ENCODE peak calls at places on chromosomes 7 and 10, in eight cellular contexts. One of them, this sample, is unnamed.

GRCh38 chr10:24483701-24484100 is 240.0 kb downstream of the ARHGAP21 start:
- DNase-seq in upper lobe of left lung: no peak
- DNase-seq in H1: peak
- DNase-seq in tibial nerve: no peak
- DNase-seq in sigmoid colon: no peak
- DNase-seq in SK-N-SH: no peak
- DNase-seq in A549: peak
- DNase-seq in transverse colon: peak
- DNase-seq in this sample: no peak

GRCh38 chr10:13990392-13990805 is 340.3 kb downstream of the FRMD4A start:
- DNase-seq in SK-N-SH: no peak
- DNase-seq in sigmoid colon: peak
- DNase-seq in A549: no peak
- DNase-seq in tibial nerve: peak
- DNase-seq in transverse colon: no peak
- DNase-seq in upper lobe of left lung: no peak
- DNase-seq in H1: no peak
- DNase-seq in this sample: peak

GRCh38 chr7:111855842-111856227 is 293.5 kb upstream of the IMMP2L start:
- DNase-seq in transverse colon: no peak
- DNase-seq in A549: no peak
- DNase-seq in tibial nerve: no peak
- DNase-seq in H1: no peak
- DNase-seq in sigmoid colon: no peak
- DNase-seq in upper lobe of left lung: no peak
- DNase-seq in SK-N-SH: peak
- DNase-seq in this sample: no peak

GRCh38 chr10:126595160-126595559 is 75.3 kb downstream of the C10orf90 start:
- DNase-seq in A549: no peak
- DNase-seq in H1: no peak
- DNase-seq in tibial nerve: no peak
- DNase-seq in sigmoid colon: no peak
- DNase-seq in SK-N-SH: no peak
- DNase-seq in transverse colon: no peak
- DNase-seq in upper lobe of left lung: no peak
- DNase-seq in this sample: no peak

GRCh38 chr7:30563326-30563942 is 31.2 kb upstream of the GARS1 start:
- DNase-seq in tibial nerve: no peak
- DNase-seq in SK-N-SH: no peak
- DNase-seq in transverse colon: no peak
- DNase-seq in H1: no peak
- DNase-seq in A549: no peak
- DNase-seq in sigmoid colon: no peak
- DNase-seq in upper lobe of left lung: no peak
- DNase-seq in this sample: no peak

GRCh38 chr7:65390588-65390987 is 16.9 kb downstream of the ZNF92 start:
- DNase-seq in tibial nerve: no peak
- DNase-seq in transverse colon: no peak
- DNase-seq in sigmoid colon: no peak
- DNase-seq in H1: no peak
- DNase-seq in upper lobe of left lung: no peak
- DNase-seq in A549: no peak
- DNase-seq in SK-N-SH: no peak
- DNase-seq in this sample: no peak

GRCh38 chr7:122675011-122675410 is 23.9 kb downstream of the RNF133 start:
- DNase-seq in A549: no peak
- DNase-seq in sigmoid colon: no peak
- DNase-seq in H1: no peak
- DNase-seq in upper lobe of left lung: no peak
- DNase-seq in transverse colon: no peak
- DNase-seq in SK-N-SH: no peak
- DNase-seq in tibial nerve: no peak
- DNase-seq in this sample: no peak

GRCh38 chr10:29732918-29733317 is 98.1 kb upstream of the SVIL start:
- DNase-seq in H1: no peak
- DNase-seq in SK-N-SH: no peak
- DNase-seq in sigmoid colon: no peak
- DNase-seq in upper lobe of left lung: no peak
- DNase-seq in tibial nerve: no peak
- DNase-seq in A549: no peak
- DNase-seq in transverse colon: no peak
- DNase-seq in this sample: no peak

GRCh38 chr10:86871563-86872183 is 85.7 kb downstream of the MMRN2 start:
- DNase-seq in upper lobe of left lung: no peak
- DNase-seq in sigmoid colon: no peak
- DNase-seq in H1: no peak
- DNase-seq in SK-N-SH: no peak
- DNase-seq in A549: no peak
- DNase-seq in tibial nerve: no peak
- DNase-seq in transverse colon: no peak
- DNase-seq in this sample: no peak

GRCh38 chr10:112899396-112900065 is 50.5 kb upstream of the TCF7L2 start:
- DNase-seq in A549: no peak
- DNase-seq in transverse colon: no peak
- DNase-seq in sigmoid colon: no peak
- DNase-seq in tibial nerve: no peak
- DNase-seq in SK-N-SH: no peak
- DNase-seq in upper lobe of left lung: no peak
- DNase-seq in H1: no peak
- DNase-seq in this sample: no peak

GRCh38 chr10:112902730-112903129 is 47.3 kb upstream of the TCF7L2 start:
- DNase-seq in SK-N-SH: no peak
- DNase-seq in H1: no peak
- DNase-seq in transverse colon: no peak
- DNase-seq in A549: no peak
- DNase-seq in tibial nerve: no peak
- DNase-seq in sigmoid colon: no peak
- DNase-seq in upper lobe of left lung: no peak
- DNase-seq in this sample: no peak

GRCh38 chr10:112906945-112907344 is 43.1 kb upstream of the TCF7L2 start:
- DNase-seq in transverse colon: no peak
- DNase-seq in upper lobe of left lung: peak
- DNase-seq in SK-N-SH: no peak
- DNase-seq in sigmoid colon: no peak
- DNase-seq in tibial nerve: no peak
- DNase-seq in A549: no peak
- DNase-seq in H1: no peak
- DNase-seq in this sample: no peak

GRCh38 chr10:112907893-112908292 is 42.2 kb upstream of the TCF7L2 start:
- DNase-seq in H1: no peak
- DNase-seq in A549: no peak
- DNase-seq in SK-N-SH: no peak
- DNase-seq in transverse colon: no peak
- DNase-seq in sigmoid colon: no peak
- DNase-seq in upper lobe of left lung: no peak
- DNase-seq in tibial nerve: no peak
- DNase-seq in this sample: no peak

DNA sequence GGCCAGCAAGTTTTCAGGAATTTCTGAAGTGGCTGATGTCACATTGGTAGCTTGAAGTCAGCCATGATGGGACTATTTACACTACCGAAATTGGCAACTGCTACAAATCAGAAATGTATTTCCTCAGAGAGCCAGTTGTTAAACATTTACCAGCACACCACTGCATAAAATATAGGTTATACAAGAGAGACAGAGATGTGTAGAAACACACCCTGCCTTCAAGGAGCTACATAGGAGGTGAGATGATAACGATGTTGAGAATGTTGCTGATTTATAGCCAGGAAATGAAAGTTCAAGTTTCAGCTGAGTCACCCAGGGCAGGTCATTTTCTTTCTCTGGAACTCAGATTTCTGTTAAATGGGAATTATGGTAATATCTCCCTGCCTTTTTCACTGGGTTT is 46.0 kb upstream of the TCF7L2 start:
- DNase-seq in tibial nerve: no peak
- DNase-seq in A549: peak
- DNase-seq in transverse colon: no peak
- DNase-seq in upper lobe of left lung: no peak
- DNase-seq in sigmoid colon: no peak
- DNase-seq in SK-N-SH: no peak
- DNase-seq in H1: no peak
- DNase-seq in this sample: no peak
- TF ChIP-seq EP300 in tibial nerve: no peak
- TF ChIP-seq EP300 in A549: peak
- TF ChIP-seq EP300 in transverse colon: no peak
- TF ChIP-seq EP300 in upper lobe of left lung: no peak
- TF ChIP-seq EP300 in sigmoid colon: no peak
- TF ChIP-seq EP300 in SK-N-SH: no peak
- TF ChIP-seq EP300 in H1: no peak
- TF ChIP-seq EP300 in this sample: no peak

GRCh38 chr10:23078114-23078513 is 17.3 kb upstream of the MSRB2 start:
- DNase-seq in SK-N-SH: no peak
- DNase-seq in A549: no peak
- DNase-seq in upper lobe of left lung: no peak
- DNase-seq in sigmoid colon: no peak
- DNase-seq in transverse colon: no peak
- DNase-seq in tibial nerve: no peak
- DNase-seq in H1: no peak
- DNase-seq in this sample: no peak

GRCh38 chr10:23080211-23080724 is 15.1 kb upstream of the MSRB2 start:
- DNase-seq in upper lobe of left lung: no peak
- DNase-seq in A549: no peak
- DNase-seq in tibial nerve: no peak
- DNase-seq in transverse colon: no peak
- DNase-seq in H1: no peak
- DNase-seq in SK-N-SH: no peak
- DNase-seq in sigmoid colon: no peak
- DNase-seq in this sample: no peak

GRCh38 chr10:23081891-23082290 is 13.5 kb upstream of the MSRB2 start:
- DNase-seq in H1: no peak
- DNase-seq in SK-N-SH: no peak
- DNase-seq in tibial nerve: no peak
- DNase-seq in transverse colon: no peak
- DNase-seq in sigmoid colon: no peak
- DNase-seq in A549: peak
- DNase-seq in upper lobe of left lung: no peak
- DNase-seq in this sample: no peak

GRCh38 chr10:23079700-23080099 is 15.7 kb upstream of the MSRB2 start:
- DNase-seq in sigmoid colon: no peak
- DNase-seq in upper lobe of left lung: no peak
- DNase-seq in SK-N-SH: no peak
- DNase-seq in tibial nerve: no peak
- DNase-seq in A549: no peak
- DNase-seq in transverse colon: no peak
- DNase-seq in H1: no peak
- DNase-seq in this sample: no peak

GRCh38 chr10:23081156-23081833 is 14.1 kb upstream of the MSRB2 start:
- DNase-seq in A549: no peak
- DNase-seq in transverse colon: no peak
- DNase-seq in H1: no peak
- DNase-seq in tibial nerve: no peak
- DNase-seq in SK-N-SH: peak
- DNase-seq in sigmoid colon: peak
- DNase-seq in upper lobe of left lung: no peak
- DNase-seq in this sample: no peak
- TF ChIP-seq EP300 in A549: no peak
- TF ChIP-seq EP300 in transverse colon: no peak
- TF ChIP-seq EP300 in H1: no peak
- TF ChIP-seq EP300 in tibial nerve: no peak
- TF ChIP-seq EP300 in SK-N-SH: no peak
- TF ChIP-seq EP300 in sigmoid colon: no peak
- TF ChIP-seq EP300 in upper lobe of left lung: no peak
- TF ChIP-seq EP300 in this sample: no peak

GRCh38 chr7:27173412-27174076 is 576 bp downstream of the HOXA10 start:
- DNase-seq in SK-N-SH: peak
- DNase-seq in transverse colon: peak
- DNase-seq in upper lobe of left lung: peak
- DNase-seq in tibial nerve: no peak
- DNase-seq in sigmoid colon: peak
- DNase-seq in A549: no peak
- DNase-seq in H1: no peak
- DNase-seq in this sample: peak
- TF ChIP-seq EP300 in SK-N-SH: no peak
- TF ChIP-seq EP300 in transverse colon: no peak
- TF ChIP-seq EP300 in upper lobe of left lung: no peak
- TF ChIP-seq EP300 in tibial nerve: no peak
- TF ChIP-seq EP300 in sigmoid colon: no peak
- TF ChIP-seq EP300 in A549: no peak
- TF ChIP-seq EP300 in H1: no peak
- TF ChIP-seq EP300 in this sample: no peak

GRCh38 chr10:43294892-43295291 is 28.0 kb upstream of the RASGEF1A start:
- DNase-seq in upper lobe of left lung: no peak
- DNase-seq in H1: no peak
- DNase-seq in A549: no peak
- DNase-seq in tibial nerve: no peak
- DNase-seq in sigmoid colon: no peak
- DNase-seq in SK-N-SH: no peak
- DNase-seq in transverse colon: no peak
- DNase-seq in this sample: no peak

GRCh38 chr10:43295436-43295835 is 28.6 kb upstream of the RASGEF1A start:
- DNase-seq in A549: no peak
- DNase-seq in transverse colon: no peak
- DNase-seq in upper lobe of left lung: no peak
- DNase-seq in sigmoid colon: no peak
- DNase-seq in H1: no peak
- DNase-seq in tibial nerve: no peak
- DNase-seq in SK-N-SH: no peak
- DNase-seq in this sample: no peak

GRCh38 chr10:43294241-43294658 is 27.4 kb upstream of the RASGEF1A start:
- DNase-seq in H1: no peak
- DNase-seq in tibial nerve: no peak
- DNase-seq in A549: no peak
- DNase-seq in sigmoid colon: no peak
- DNase-seq in upper lobe of left lung: no peak
- DNase-seq in transverse colon: no peak
- DNase-seq in SK-N-SH: no peak
- DNase-seq in this sample: no peak

GRCh38 chr10:43293677-43294057 is 26.8 kb upstream of the RASGEF1A start:
- DNase-seq in A549: no peak
- DNase-seq in tibial nerve: no peak
- DNase-seq in H1: no peak
- DNase-seq in upper lobe of left lung: no peak
- DNase-seq in SK-N-SH: no peak
- DNase-seq in transverse colon: no peak
- DNase-seq in sigmoid colon: no peak
- DNase-seq in this sample: no peak

DNA sequence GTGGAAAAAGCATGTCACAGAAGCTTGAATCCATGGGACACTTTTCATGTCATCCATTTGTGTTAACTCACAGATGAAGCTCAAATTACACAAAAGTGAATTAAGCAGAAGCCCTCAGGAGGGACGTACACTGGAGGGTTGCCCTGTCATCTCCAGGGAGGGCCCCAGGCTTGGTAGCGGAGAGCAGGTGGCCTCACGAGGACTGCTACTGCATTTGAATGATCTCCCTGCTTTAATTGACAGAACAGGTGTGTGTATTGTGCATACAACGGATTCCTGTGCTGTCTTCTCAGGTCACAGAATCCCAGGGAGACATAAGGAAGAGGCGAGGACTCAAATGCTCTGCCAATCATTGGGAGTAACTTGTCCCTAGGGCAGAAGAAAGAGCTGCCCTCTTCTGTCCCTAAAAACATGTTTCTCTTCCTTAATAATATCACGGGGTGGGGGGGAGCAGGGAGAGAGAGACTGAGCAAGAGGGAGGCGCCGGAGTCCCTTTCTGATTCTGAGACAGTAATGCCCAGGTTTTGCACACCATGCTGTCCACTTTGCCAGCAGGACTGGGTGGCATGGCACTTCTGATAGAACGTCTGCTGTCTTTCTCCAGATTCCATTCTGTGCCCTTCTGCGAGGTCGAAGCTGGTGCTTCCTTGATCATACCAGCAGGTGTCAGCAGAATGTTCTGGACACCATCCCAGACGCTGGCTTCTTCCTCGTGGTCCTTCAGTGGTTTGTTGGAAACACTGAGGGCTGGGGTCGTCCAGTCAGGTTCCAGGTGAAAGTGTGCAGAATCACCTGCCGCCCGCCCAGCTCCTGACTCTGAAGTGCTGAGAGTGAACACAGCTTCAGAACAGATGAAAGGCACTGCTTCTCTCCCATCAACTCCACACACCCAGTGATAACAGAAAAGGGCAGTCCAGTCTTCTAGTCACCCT is 26.1 kb upstream of the RASGEF1A start:
- DNase-seq in upper lobe of left lung: no peak
- DNase-seq in H1: no peak
- DNase-seq in transverse colon: peak
- DNase-seq in SK-N-SH: peak
- DNase-seq in sigmoid colon: peak
- DNase-seq in A549: peak
- DNase-seq in tibial nerve: peak
- DNase-seq in this sample: peak
- TF ChIP-seq EP300 in upper lobe of left lung: no peak
- TF ChIP-seq EP300 in H1: no peak
- TF ChIP-seq EP300 in transverse colon: no peak
- TF ChIP-seq EP300 in SK-N-SH: no peak
- TF ChIP-seq EP300 in sigmoid colon: no peak
- TF ChIP-seq EP300 in A549: no peak
- TF ChIP-seq EP300 in tibial nerve: no peak
- TF ChIP-seq EP300 in this sample: no peak

This sample was measured in ovary.